ENCODE peak calls at places on chromosomes 4 and X, in four cellular contexts. One of them, this sample, is unnamed.

GRCh38 chrX:139766545-139766983 is 58.6 kb upstream of the MCF2 start:
- DNase-seq in neuronal stem cell: no peak
- DNase-seq in BJ: no peak
- DNase-seq in K562: no peak
- DNase-seq in this sample: no peak

GRCh38 chrX:41389311-41389888 is 55.4 kb downstream of the DDX3X start:
- DNase-seq in neuronal stem cell: no peak
- DNase-seq in K562: no peak
- DNase-seq in BJ: no peak
- DNase-seq in this sample: no peak

GRCh38 chr4:184807797-184808718 is 17.7 kb downstream of the ACSL1 start:
- DNase-seq in neuronal stem cell: peak; percentile 77
- DNase-seq in K562: no peak
- DNase-seq in BJ: no peak
- DNase-seq in this sample: no peak

GRCh38 chr4:27921236-27921635 is 1060.6 kb downstream of the STIM2 start:
- DNase-seq in BJ: no peak
- DNase-seq in neuronal stem cell: no peak
- DNase-seq in K562: no peak
- DNase-seq in this sample: no peak

GRCh38 chrX:151680805-151681204 is 14.5 kb upstream of the PRRG3 start:
- DNase-seq in K562: peak; percentile 75
- DNase-seq in BJ: no peak
- DNase-seq in neuronal stem cell: peak; percentile 52
- DNase-seq in this sample: peak; percentile 2

GRCh38 chr4:122050836-122051235 is 99.0 kb upstream of the TRPC3 start:
- DNase-seq in BJ: no peak
- DNase-seq in neuronal stem cell: no peak
- DNase-seq in K562: no peak
- DNase-seq in this sample: no peak

GRCh38 chrX:16427668-16428067 is 222.3 kb upstream of the S100G start:
- DNase-seq in neuronal stem cell: no peak
- DNase-seq in BJ: no peak
- DNase-seq in K562: no peak
- DNase-seq in this sample: no peak

GRCh38 chr4:133812954-133813353 is 388.6 kb downstream of the PABPC4L start:
- DNase-seq in neuronal stem cell: no peak
- DNase-seq in BJ: no peak
- DNase-seq in K562: no peak
- DNase-seq in this sample: no peak

GRCh38 chrX:3811331-3812311 is 98.2 kb upstream of the PRKX start:
- DNase-seq in K562: peak; percentile 21
- DNase-seq in neuronal stem cell: no peak
- DNase-seq in BJ: no peak
- DNase-seq in this sample: no peak

DNA sequence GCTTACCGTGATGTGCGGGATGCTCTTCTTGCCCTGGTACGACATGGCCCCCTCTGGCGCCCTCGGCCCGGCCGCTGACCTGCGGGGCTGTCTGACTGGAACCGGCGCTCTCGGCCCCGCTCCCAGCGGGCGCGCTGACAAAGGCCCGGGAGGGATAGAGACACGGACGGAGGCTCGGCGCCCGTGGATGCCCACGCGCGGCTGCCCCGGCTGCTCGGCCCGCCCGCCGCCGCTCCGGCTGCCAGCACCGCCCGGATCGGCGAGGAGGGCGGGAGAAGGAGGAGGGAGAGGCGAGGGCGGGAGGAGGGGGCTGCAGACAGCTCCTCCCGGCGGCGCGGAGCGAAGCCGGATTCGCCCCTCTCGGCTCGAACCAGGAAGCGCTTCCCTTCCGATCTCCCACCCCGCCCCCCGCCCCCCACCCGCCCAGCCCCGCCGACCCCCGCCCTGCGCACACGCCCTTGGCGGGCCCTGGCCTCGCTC is 4.6 kb downstream of the CRMP1 start:
- DNase-seq in BJ: no peak
- DNase-seq in neuronal stem cell: peak; percentile 71
- DNase-seq in K562: peak; percentile 17
- DNase-seq in this sample: no peak
- H3K4me3 ChIP-seq in BJ: no peak overlapping the region
- H3K4me3 ChIP-seq in neuronal stem cell: peak overlapping the region; percentile 87
- H3K4me3 ChIP-seq in K562: no peak overlapping the region
- H3K4me3 ChIP-seq in this sample: peak overlapping the region; percentile 37

DNA sequence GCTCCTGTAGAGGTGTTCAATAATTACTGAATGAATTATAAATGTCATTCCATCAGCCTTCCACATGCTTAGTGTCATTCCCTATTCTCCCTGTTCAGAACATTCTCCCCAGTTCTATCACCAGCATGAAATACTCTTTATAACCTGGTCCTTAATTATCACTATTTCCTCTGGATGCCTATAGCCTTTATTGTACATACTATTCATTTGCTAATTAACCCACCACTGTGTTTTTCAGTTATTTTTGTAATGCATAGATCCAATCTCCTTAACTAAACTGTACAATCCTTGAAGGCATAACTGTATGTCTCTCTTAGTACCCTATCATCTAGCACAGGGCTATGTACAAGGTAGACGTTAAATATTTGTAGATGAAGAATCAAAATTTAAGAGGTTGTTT is 1.2 kb downstream of the ABCB7 start:
- DNase-seq in K562: no peak
- DNase-seq in neuronal stem cell: no peak
- DNase-seq in BJ: no peak
- DNase-seq in this sample: no peak
- H3K4me3 ChIP-seq in K562: peak overlapping the region; percentile 63
- H3K4me3 ChIP-seq in neuronal stem cell: peak overlapping the region; percentile 73
- H3K4me3 ChIP-seq in BJ: no peak overlapping the region
- H3K4me3 ChIP-seq in this sample: no peak overlapping the region

DNA sequence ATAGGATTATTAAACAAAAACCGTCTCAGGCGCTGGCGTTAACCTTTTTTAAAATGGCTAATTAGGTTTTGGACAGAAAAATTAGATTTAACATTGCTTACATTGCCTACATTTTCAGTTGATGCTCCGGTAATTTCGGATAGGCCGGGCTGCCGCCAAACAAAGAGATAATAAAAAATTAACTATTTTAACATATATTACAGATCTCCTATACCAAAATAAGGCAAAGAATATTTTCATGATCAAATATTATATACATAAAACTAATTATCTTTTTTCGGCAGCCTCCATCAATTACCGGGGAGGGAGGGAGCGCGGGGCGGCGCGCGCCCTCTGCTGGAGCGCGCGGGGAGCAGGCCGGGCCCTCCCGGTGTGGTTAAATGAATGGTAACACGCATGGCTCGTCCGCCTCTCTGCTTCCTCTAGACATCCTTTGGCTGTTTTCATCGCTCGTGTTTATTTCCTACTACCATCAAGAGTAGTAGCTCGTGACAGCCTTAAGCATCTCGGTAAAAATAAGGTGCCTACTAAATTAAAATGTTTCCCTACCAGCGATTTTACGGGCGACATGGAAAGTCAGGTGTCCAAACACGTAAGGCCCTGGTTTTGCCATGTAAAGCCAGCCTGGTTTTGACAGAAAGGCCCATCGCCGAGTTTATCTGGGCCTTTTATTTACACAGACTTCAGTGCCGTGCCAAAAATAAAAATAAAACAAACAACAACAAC is 52.4 kb upstream of the TMEM33 start:
- DNase-seq in K562: peak; percentile 77
- DNase-seq in neuronal stem cell: no peak
- DNase-seq in BJ: no peak
- DNase-seq in this sample: no peak
- H3K4me3 ChIP-seq in K562: no peak overlapping the region
- H3K4me3 ChIP-seq in neuronal stem cell: no peak overlapping the region
- H3K4me3 ChIP-seq in BJ: no peak overlapping the region
- H3K4me3 ChIP-seq in this sample: peak overlapping the region; percentile 4

GRCh38 chrX:13741695-13742094 is 7.1 kb downstream of the OFD1 start:
- DNase-seq in BJ: no peak
- DNase-seq in neuronal stem cell: no peak
- DNase-seq in K562: no peak
- DNase-seq in this sample: no peak
- H3K4me3 ChIP-seq in BJ: no peak overlapping the region
- H3K4me3 ChIP-seq in neuronal stem cell: no peak overlapping the region
- H3K4me3 ChIP-seq in K562: no peak overlapping the region
- H3K4me3 ChIP-seq in this sample: no peak overlapping the region